ENCODE peak calls at places on chromosome 10, in four cellular contexts. One of them, this sample, is unnamed.

GRCh38 chr10:1070939-1071338 is 14.8 kb downstream of the WDR37 start:
- DNase-seq in hepatocyte: no peak
- DNase-seq in substantia nigra: no peak
- DNase-seq in GM23338: peak; percentile 57
- DNase-seq in this sample: no peak

GRCh38 chr10:5524721-5525531 is at the start of gene CALML3:
- DNase-seq in hepatocyte: no peak
- DNase-seq in GM23338: no peak
- DNase-seq in substantia nigra: no peak
- DNase-seq in this sample: no peak

GRCh38 chr10:80090120-80090519 is 11.7 kb downstream of the TMEM254 start:
- DNase-seq in substantia nigra: no peak
- DNase-seq in hepatocyte: no peak
- DNase-seq in GM23338: no peak
- DNase-seq in this sample: no peak

GRCh38 chr10:50421026-50421719 is 169.9 kb upstream of the ASAH2 start:
- DNase-seq in hepatocyte: peak; percentile 50
- DNase-seq in substantia nigra: no peak
- DNase-seq in GM23338: peak; percentile 83
- DNase-seq in this sample: no peak

GRCh38 chr10:102643346-102644065 is 773 bp upstream of the TRIM8 start:
- DNase-seq in GM23338: peak; percentile 76
- DNase-seq in hepatocyte: peak; percentile 81
- DNase-seq in substantia nigra: peak; percentile 38
- DNase-seq in this sample: no peak

GRCh38 chr10:104479906-104480579 is 126.4 kb downstream of the CFAP58 start:
- DNase-seq in hepatocyte: no peak
- DNase-seq in substantia nigra: no peak
- DNase-seq in GM23338: no peak
- DNase-seq in this sample: no peak

GRCh38 chr10:26365681-26366327 is 72.3 kb upstream of the APBB1IP start:
- DNase-seq in GM23338: no peak
- DNase-seq in hepatocyte: peak; percentile 6
- DNase-seq in substantia nigra: no peak
- DNase-seq in this sample: no peak

GRCh38 chr10:44906476-44906875 is 4.7 kb upstream of the TMEM72 start:
- DNase-seq in hepatocyte: no peak
- DNase-seq in substantia nigra: no peak
- DNase-seq in GM23338: no peak
- DNase-seq in this sample: no peak

GRCh38 chr10:15211464-15211979 is 43.0 kb upstream of the NMT2 start:
- DNase-seq in GM23338: no peak
- DNase-seq in substantia nigra: no peak
- DNase-seq in hepatocyte: no peak
- DNase-seq in this sample: no peak

GRCh38 chr10:119596537-119597404 is at the start of gene TIAL1:
- DNase-seq in substantia nigra: peak; percentile 98
- DNase-seq in GM23338: peak; percentile 100
- DNase-seq in hepatocyte: peak; percentile 99
- DNase-seq in this sample: peak; percentile 98

GRCh38 chr10:24299587-24300258 is 90.8 kb downstream of the KIAA1217 start:
- DNase-seq in GM23338: no peak
- DNase-seq in hepatocyte: no peak
- DNase-seq in substantia nigra: no peak
- DNase-seq in this sample: peak; percentile 2
- H3K27ac ChIP-seq in GM23338: no peak overlapping the region
- H3K27ac ChIP-seq in hepatocyte: no peak overlapping the region
- H3K27ac ChIP-seq in substantia nigra: no peak overlapping the region
- H3K27ac ChIP-seq in this sample: no peak overlapping the region

GRCh38 chr10:70191906-70192305 is 21.6 kb upstream of the SAR1A start:
- DNase-seq in hepatocyte: no peak
- DNase-seq in GM23338: no peak
- DNase-seq in substantia nigra: no peak
- DNase-seq in this sample: peak; percentile 31
- H3K27ac ChIP-seq in hepatocyte: peak overlapping the region; percentile 69
- H3K27ac ChIP-seq in GM23338: no peak overlapping the region
- H3K27ac ChIP-seq in substantia nigra: no peak overlapping the region
- H3K27ac ChIP-seq in this sample: peak overlapping the region; percentile 37

DNA sequence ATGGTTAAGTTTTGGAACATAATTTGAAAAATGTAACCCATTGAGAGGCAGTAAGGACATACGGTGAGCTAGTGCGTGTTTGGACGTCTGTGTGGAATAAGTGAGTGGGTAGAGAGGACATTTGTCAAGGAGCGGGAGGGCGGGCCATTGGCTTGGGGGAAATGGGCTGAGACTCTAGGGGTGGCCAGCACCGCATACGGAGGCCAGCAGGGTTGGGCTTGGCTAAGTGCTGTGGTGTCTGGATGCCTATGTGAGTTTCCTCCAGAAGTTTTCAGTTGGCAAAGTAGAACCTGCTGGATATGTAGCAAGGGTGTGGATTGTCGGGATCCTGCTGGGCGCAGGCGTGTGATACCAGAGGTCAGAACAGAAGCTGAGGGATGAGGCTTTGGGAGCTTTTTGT is 103.0 kb downstream of the TCF7L2 start:
- DNase-seq in GM23338: peak; percentile 67
- DNase-seq in substantia nigra: no peak
- DNase-seq in hepatocyte: no peak
- DNase-seq in this sample: no peak
- H3K27ac ChIP-seq in GM23338: peak overlapping the region; percentile 94
- H3K27ac ChIP-seq in substantia nigra: no peak overlapping the region
- H3K27ac ChIP-seq in hepatocyte: no peak overlapping the region
- H3K27ac ChIP-seq in this sample: no peak overlapping the region

DNA sequence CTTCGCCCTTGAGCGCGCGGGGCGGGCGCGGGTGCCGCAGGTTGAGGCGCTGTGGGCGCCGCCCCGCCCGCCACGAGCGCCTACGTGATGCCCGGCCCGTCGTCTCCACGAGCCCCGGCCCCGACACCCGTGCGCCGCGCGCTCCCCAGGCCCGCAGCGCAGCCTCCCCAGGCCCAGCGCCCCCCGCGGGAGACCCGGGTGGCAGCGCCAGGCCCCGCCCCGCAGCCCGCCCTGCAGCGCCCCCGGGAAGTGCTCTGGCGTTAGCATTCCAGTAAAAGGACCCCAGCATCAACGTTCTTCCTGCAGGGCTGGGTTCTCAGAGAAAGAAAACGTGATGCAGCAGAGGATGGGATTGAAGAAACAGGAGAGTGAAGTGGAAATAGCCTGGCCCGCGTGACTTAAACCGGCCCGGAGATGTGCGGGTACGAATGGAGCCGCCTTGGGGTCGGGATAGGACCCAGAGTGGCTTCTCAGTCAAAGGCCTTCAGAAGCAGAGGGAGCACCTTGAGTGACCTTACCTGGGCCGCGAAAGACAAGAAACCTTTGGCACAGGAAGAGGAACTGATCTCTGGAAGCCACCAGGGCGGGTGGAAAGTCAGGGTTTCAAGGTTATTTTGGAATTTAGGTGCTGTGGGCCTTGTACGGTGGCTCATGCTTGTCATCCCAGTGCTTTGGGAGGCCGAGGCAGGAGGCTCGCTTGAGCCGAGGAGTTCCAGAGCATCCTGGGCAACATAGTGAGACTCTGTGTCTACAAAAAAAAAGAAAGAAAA is 1.8 kb downstream of the PFKP start:
- DNase-seq in hepatocyte: peak; percentile 33
- DNase-seq in substantia nigra: no peak
- DNase-seq in GM23338: peak; percentile 63
- DNase-seq in this sample: no peak
- H3K27ac ChIP-seq in hepatocyte: no peak overlapping the region
- H3K27ac ChIP-seq in substantia nigra: no peak overlapping the region
- H3K27ac ChIP-seq in GM23338: no peak overlapping the region
- H3K27ac ChIP-seq in this sample: peak overlapping the region; percentile 51

GRCh38 chr10:30553625-30554442 is 75.7 kb downstream of the LYZL2 start:
- DNase-seq in hepatocyte: peak; percentile 86
- DNase-seq in GM23338: peak; percentile 85
- DNase-seq in substantia nigra: peak; percentile 8
- DNase-seq in this sample: no peak
- H3K27ac ChIP-seq in hepatocyte: peak overlapping the region; percentile 92
- H3K27ac ChIP-seq in GM23338: peak overlapping the region; percentile 87
- H3K27ac ChIP-seq in substantia nigra: peak overlapping the region; percentile 30
- H3K27ac ChIP-seq in this sample: no peak overlapping the region

DNA sequence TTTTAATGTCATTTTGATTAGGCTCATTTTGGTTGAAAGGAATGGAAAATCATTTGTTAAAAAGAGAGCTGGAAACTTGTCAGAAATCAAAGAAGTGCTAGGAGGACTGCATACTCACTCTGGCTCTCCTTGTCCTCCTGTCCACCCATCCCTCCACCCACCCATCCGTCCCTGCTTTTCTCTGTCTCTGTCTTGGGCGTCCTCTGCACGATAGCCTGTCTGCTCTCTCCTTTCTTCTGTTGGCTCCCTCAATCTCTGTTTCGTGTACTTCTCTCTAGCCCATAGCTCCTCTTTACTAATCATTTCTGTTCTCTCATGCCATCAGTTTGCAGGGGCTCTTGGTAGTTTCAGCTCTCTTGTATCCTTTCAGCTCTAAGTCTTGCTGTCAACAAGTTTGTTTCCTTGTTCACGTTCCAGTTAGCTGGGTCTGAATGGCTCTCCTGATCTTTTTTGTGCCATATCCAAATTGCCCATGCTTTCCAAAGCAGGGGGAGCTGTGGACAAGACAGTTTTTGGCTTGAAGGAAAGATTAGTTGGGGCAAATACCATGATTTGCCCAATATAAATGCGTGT is 75.6 kb downstream of the KAT6B start:
- DNase-seq in substantia nigra: no peak
- DNase-seq in hepatocyte: no peak
- DNase-seq in GM23338: no peak
- DNase-seq in this sample: no peak
- H3K27ac ChIP-seq in substantia nigra: no peak overlapping the region
- H3K27ac ChIP-seq in hepatocyte: no peak overlapping the region
- H3K27ac ChIP-seq in GM23338: no peak overlapping the region
- H3K27ac ChIP-seq in this sample: no peak overlapping the region